ENCODE peak calls at places on chromosomes 16 and 17, in seven cellular contexts. One of them, this sample, is unnamed.

GRCh38 chr17:44487170-44487569 is 16.0 kb downstream of the GPATCH8 start:
- DNase-seq in mucosa of descending colon: no peak
- DNase-seq in tibial artery: no peak
- DNase-seq in A549: no peak
- DNase-seq in cardiac fibroblast: no peak
- DNase-seq in pancreas: no peak
- DNase-seq in foreskin fibroblast: no peak
- DNase-seq in this sample: no peak

GRCh38 chr17:41417576-41418015 is 6.8 kb downstream of the KRT37 start:
- DNase-seq in pancreas: no peak
- DNase-seq in cardiac fibroblast: no peak
- DNase-seq in A549: no peak
- DNase-seq in foreskin fibroblast: no peak
- DNase-seq in mucosa of descending colon: no peak
- DNase-seq in tibial artery: no peak
- DNase-seq in this sample: peak; percentile 24

GRCh38 chr17:32693135-32693897 is 183.6 kb downstream of the MYO1D start:
- DNase-seq in pancreas: no peak
- DNase-seq in mucosa of descending colon: no peak
- DNase-seq in A549: no peak
- DNase-seq in tibial artery: no peak
- DNase-seq in cardiac fibroblast: no peak
- DNase-seq in foreskin fibroblast: no peak
- DNase-seq in this sample: no peak

GRCh38 chr17:80517641-80518040 is 27.0 kb upstream of the RPTOR start:
- DNase-seq in tibial artery: no peak
- DNase-seq in cardiac fibroblast: no peak
- DNase-seq in pancreas: no peak
- DNase-seq in foreskin fibroblast: no peak
- DNase-seq in A549: no peak
- DNase-seq in mucosa of descending colon: no peak
- DNase-seq in this sample: no peak

GRCh38 chr16:85658504-85659326 is 30.0 kb downstream of the GINS2 start:
- DNase-seq in pancreas: peak; percentile 23
- DNase-seq in A549: no peak
- DNase-seq in foreskin fibroblast: no peak
- DNase-seq in tibial artery: no peak
- DNase-seq in cardiac fibroblast: no peak
- DNase-seq in mucosa of descending colon: peak; percentile 46
- DNase-seq in this sample: no peak

GRCh38 chr16:68652659-68653058 is 7.5 kb downstream of the CDH3 start:
- DNase-seq in cardiac fibroblast: no peak
- DNase-seq in foreskin fibroblast: no peak
- DNase-seq in tibial artery: no peak
- DNase-seq in pancreas: no peak
- DNase-seq in mucosa of descending colon: no peak
- DNase-seq in A549: no peak
- DNase-seq in this sample: no peak

GRCh38 chr17:33696102-33696501 is 403.0 kb upstream of the ASIC2 start:
- DNase-seq in cardiac fibroblast: no peak
- DNase-seq in A549: no peak
- DNase-seq in mucosa of descending colon: no peak
- DNase-seq in pancreas: no peak
- DNase-seq in tibial artery: no peak
- DNase-seq in foreskin fibroblast: no peak
- DNase-seq in this sample: no peak

GRCh38 chr17:40645932-40646331 is 1.7 kb downstream of the SMARCE1 start:
- DNase-seq in cardiac fibroblast: no peak
- DNase-seq in tibial artery: no peak
- DNase-seq in mucosa of descending colon: no peak
- DNase-seq in A549: no peak
- DNase-seq in pancreas: no peak
- DNase-seq in foreskin fibroblast: no peak
- DNase-seq in this sample: peak; percentile 13

GRCh38 chr17:48051706-48052486 is 3.7 kb downstream of the NFE2L1 start:
- DNase-seq in foreskin fibroblast: peak; percentile 56
- DNase-seq in A549: peak; percentile 52
- DNase-seq in pancreas: no peak
- DNase-seq in tibial artery: peak; percentile 81
- DNase-seq in mucosa of descending colon: no peak
- DNase-seq in cardiac fibroblast: peak; percentile 98
- DNase-seq in this sample: peak; percentile 92

GRCh38 chr16:50901062-50901461 is 159.2 kb downstream of the CYLD start:
- DNase-seq in pancreas: no peak
- DNase-seq in tibial artery: no peak
- DNase-seq in foreskin fibroblast: no peak
- DNase-seq in mucosa of descending colon: no peak
- DNase-seq in cardiac fibroblast: no peak
- DNase-seq in A549: no peak
- DNase-seq in this sample: no peak

GRCh38 chr17:29911641-29912177 is 18.3 kb downstream of the SSH2 start:
- DNase-seq in mucosa of descending colon: no peak
- DNase-seq in cardiac fibroblast: peak; percentile 5
- DNase-seq in pancreas: no peak
- DNase-seq in foreskin fibroblast: no peak
- DNase-seq in tibial artery: no peak
- DNase-seq in A549: no peak
- DNase-seq in this sample: no peak

GRCh38 chr16:2829501-2830354 is at the start of gene ZG16B:
- DNase-seq in pancreas: no peak
- DNase-seq in A549: no peak
- DNase-seq in tibial artery: no peak
- DNase-seq in cardiac fibroblast: no peak
- DNase-seq in mucosa of descending colon: peak; percentile 75
- DNase-seq in foreskin fibroblast: no peak
- DNase-seq in this sample: no peak

GRCh38 chr16:89828199-89828869 is at the start of gene SPIRE2:
- DNase-seq in cardiac fibroblast: peak; percentile 80
- DNase-seq in pancreas: peak; percentile 85
- DNase-seq in mucosa of descending colon: peak; percentile 76
- DNase-seq in A549: peak; percentile 53
- DNase-seq in tibial artery: peak; percentile 34
- DNase-seq in foreskin fibroblast: peak; percentile 63
- DNase-seq in this sample: peak; percentile 78

GRCh38 chr17:75549246-75550138 is 24.0 kb downstream of the LLGL2 start:
- DNase-seq in tibial artery: no peak
- DNase-seq in cardiac fibroblast: no peak
- DNase-seq in A549: peak; percentile 70
- DNase-seq in mucosa of descending colon: peak; percentile 93
- DNase-seq in foreskin fibroblast: no peak
- DNase-seq in pancreas: peak; percentile 88
- DNase-seq in this sample: no peak

GRCh38 chr16:58021661-58022551 is 3.6 kb upstream of the MMP15 start:
- DNase-seq in A549: no peak
- DNase-seq in pancreas: no peak
- DNase-seq in cardiac fibroblast: peak; percentile 27
- DNase-seq in foreskin fibroblast: peak; percentile 79
- DNase-seq in tibial artery: no peak
- DNase-seq in mucosa of descending colon: no peak
- DNase-seq in this sample: peak; percentile 65

GRCh38 chr16:2515180-2515803 is 1.5 kb downstream of the ATP6V0C start:
- DNase-seq in A549: no peak
- DNase-seq in mucosa of descending colon: peak; percentile 70
- DNase-seq in foreskin fibroblast: no peak
- DNase-seq in pancreas: peak; percentile 30
- DNase-seq in tibial artery: no peak
- DNase-seq in cardiac fibroblast: no peak
- DNase-seq in this sample: no peak

GRCh38 chr16:29745853-29746345 is at the start of gene C16orf54:
- DNase-seq in foreskin fibroblast: no peak
- DNase-seq in pancreas: no peak
- DNase-seq in mucosa of descending colon: peak; percentile 94
- DNase-seq in tibial artery: peak; percentile 47
- DNase-seq in A549: no peak
- DNase-seq in cardiac fibroblast: no peak
- DNase-seq in this sample: no peak

GRCh38 chr17:60139438-60140285 is 10.1 kb upstream of the CA4 start:
- DNase-seq in cardiac fibroblast: peak; percentile 73
- DNase-seq in foreskin fibroblast: peak; percentile 51
- DNase-seq in A549: peak; percentile 68
- DNase-seq in pancreas: peak; percentile 80
- DNase-seq in tibial artery: peak; percentile 39
- DNase-seq in mucosa of descending colon: peak; percentile 72
- DNase-seq in this sample: peak; percentile 73

GRCh38 chr16:2710021-2710710 is 9.9 kb downstream of the PRSS27 start:
- DNase-seq in foreskin fibroblast: no peak
- DNase-seq in mucosa of descending colon: no peak
- DNase-seq in tibial artery: no peak
- DNase-seq in A549: no peak
- DNase-seq in cardiac fibroblast: no peak
- DNase-seq in pancreas: peak; percentile 26
- DNase-seq in this sample: no peak

GRCh38 chr17:42577140-42577531 is 393 bp downstream of the PSMC3IP start:
- DNase-seq in pancreas: no peak
- DNase-seq in mucosa of descending colon: no peak
- DNase-seq in A549: no peak
- DNase-seq in foreskin fibroblast: no peak
- DNase-seq in cardiac fibroblast: no peak
- DNase-seq in tibial artery: no peak
- DNase-seq in this sample: no peak

GRCh38 chr17:73644145-73645049 is at the start of gene SDK2:
- DNase-seq in tibial artery: no peak
- DNase-seq in cardiac fibroblast: no peak
- DNase-seq in mucosa of descending colon: no peak
- DNase-seq in pancreas: no peak
- DNase-seq in foreskin fibroblast: no peak
- DNase-seq in A549: peak; percentile 42
- DNase-seq in this sample: no peak

GRCh38 chr17:8091033-8091687 is 3.6 kb upstream of the ALOX12B start:
- DNase-seq in cardiac fibroblast: no peak
- DNase-seq in tibial artery: no peak
- DNase-seq in pancreas: no peak
- DNase-seq in mucosa of descending colon: no peak
- DNase-seq in foreskin fibroblast: no peak
- DNase-seq in A549: no peak
- DNase-seq in this sample: no peak

DNA sequence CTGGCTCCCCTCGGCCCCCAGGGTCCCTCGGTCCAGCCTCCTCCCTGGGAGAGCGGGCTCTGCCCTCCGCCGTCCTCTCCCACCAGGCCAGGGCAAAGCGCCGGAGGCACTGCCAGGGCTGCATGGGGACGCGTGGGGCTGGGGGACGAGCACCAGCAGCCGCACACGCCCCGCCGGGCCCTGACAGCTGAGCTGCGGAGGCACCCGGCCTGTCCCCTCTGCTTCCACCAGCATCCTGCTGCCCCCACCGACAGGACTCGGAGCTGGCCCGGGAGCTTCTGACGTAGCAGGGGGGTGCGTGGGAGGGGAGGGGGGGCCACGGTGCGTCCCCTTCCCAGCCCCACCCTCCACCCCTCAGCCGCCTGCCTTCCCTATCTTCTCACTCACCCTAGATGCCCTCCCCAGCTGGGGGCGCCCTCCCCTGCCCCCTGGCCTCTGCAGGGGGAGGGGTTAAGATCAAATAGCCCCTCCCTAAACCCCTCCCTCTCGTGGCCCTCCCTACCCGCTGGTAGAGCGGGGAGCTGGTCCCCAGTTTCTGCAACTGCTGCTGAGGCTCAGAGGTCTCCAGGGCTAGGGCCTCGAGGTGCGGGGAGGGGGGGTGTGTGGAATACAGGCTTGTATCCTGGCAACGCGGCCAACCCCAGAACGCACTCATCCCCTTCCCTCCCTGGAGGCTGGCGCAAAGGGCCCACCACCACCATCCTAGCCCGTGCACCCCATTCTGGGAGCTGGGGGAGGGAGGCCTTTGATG is 1.1 kb downstream of the SRCIN1 start:
- DNase-seq in foreskin fibroblast: no peak
- DNase-seq in tibial artery: no peak
- DNase-seq in A549: peak; percentile 48
- DNase-seq in cardiac fibroblast: no peak
- DNase-seq in mucosa of descending colon: no peak
- DNase-seq in pancreas: peak; percentile 48
- DNase-seq in this sample: no peak
- H3K4me3 ChIP-seq in foreskin fibroblast: no peak overlapping the region
- H3K4me3 ChIP-seq in tibial artery: no peak overlapping the region
- H3K4me3 ChIP-seq in A549: peak overlapping the region; percentile 71
- H3K4me3 ChIP-seq in cardiac fibroblast: no peak overlapping the region
- H3K4me3 ChIP-seq in mucosa of descending colon: no peak overlapping the region
- H3K4me3 ChIP-seq in pancreas: no peak overlapping the region
- H3K4me3 ChIP-seq in this sample: no peak overlapping the region

DNA sequence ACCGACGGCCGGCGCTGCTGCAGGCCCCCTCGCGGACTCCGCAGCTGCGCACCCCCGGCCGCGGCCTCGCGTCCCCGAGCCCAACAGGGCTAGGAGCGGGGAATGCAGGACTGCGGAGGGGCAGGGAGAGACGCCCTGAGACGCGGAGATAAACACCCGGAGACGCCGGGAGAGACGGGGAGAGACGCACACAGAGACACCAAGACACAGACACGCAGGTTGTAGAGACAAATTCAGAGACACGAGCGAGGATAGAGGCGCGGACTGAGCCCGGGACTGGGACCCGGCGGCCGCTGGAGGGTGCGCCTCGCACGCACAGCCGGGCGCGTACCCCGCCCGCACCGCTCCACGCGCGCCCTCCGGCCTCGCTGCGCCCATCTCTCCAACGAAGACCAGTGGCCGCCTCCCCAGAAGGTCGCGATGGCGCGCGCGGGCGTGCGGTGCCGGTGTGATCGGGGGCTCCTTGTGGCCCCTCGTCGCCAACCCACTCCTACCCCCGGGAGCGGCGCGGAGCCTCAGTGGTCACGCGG is 902 bp downstream of the STAC2 start:
- DNase-seq in mucosa of descending colon: peak; percentile 43
- DNase-seq in foreskin fibroblast: no peak
- DNase-seq in A549: no peak
- DNase-seq in pancreas: no peak
- DNase-seq in cardiac fibroblast: no peak
- DNase-seq in tibial artery: no peak
- DNase-seq in this sample: no peak
- TF ChIP-seq CTCF in mucosa of descending colon: no peak
- TF ChIP-seq CTCF in foreskin fibroblast: no peak
- TF ChIP-seq CTCF in A549: no peak
- TF ChIP-seq CTCF in pancreas: no peak
- TF ChIP-seq CTCF in cardiac fibroblast: no peak
- TF ChIP-seq CTCF in tibial artery: no peak
- TF ChIP-seq CTCF in this sample: no peak

GRCh38 chr17:58332720-58333395 is 4.3 kb upstream of the TSPOAP1 start:
- DNase-seq in tibial artery: no peak
- DNase-seq in pancreas: no peak
- DNase-seq in A549: no peak
- DNase-seq in mucosa of descending colon: peak; percentile 83
- DNase-seq in cardiac fibroblast: no peak
- DNase-seq in foreskin fibroblast: no peak
- DNase-seq in this sample: no peak
- H3K4me3 ChIP-seq in tibial artery: peak overlapping the region; percentile 38
- H3K4me3 ChIP-seq in pancreas: no peak overlapping the region
- H3K4me3 ChIP-seq in A549: no peak overlapping the region
- H3K4me3 ChIP-seq in mucosa of descending colon: no peak overlapping the region
- H3K4me3 ChIP-seq in cardiac fibroblast: no peak overlapping the region
- H3K4me3 ChIP-seq in foreskin fibroblast: no peak overlapping the region
- H3K4me3 ChIP-seq in this sample: no peak overlapping the region

DNA sequence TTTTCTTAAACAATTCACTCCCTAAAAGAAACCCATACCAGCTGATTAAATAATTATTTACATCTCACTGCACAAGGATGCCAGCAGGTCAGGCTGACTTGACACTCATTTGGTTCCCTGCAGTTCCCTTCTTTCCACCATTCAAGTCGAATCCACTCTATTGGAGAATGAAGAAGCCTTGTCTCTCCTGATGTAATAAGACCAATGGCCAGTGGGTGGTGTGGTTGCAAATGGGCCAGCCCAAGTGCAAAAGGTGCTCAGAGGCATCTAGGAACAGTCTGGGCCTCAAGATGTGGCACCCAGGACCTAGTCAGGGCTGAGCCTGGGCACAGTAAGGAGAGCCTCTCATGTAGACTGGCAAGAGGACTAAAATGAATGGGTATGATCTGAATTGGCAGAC is 9.3 kb downstream of the C16orf78 start:
- DNase-seq in pancreas: no peak
- DNase-seq in foreskin fibroblast: no peak
- DNase-seq in mucosa of descending colon: no peak
- DNase-seq in A549: peak; percentile 22
- DNase-seq in tibial artery: no peak
- DNase-seq in cardiac fibroblast: no peak
- DNase-seq in this sample: no peak
- TF ChIP-seq CTCF in pancreas: no peak
- TF ChIP-seq CTCF in foreskin fibroblast: no peak
- TF ChIP-seq CTCF in mucosa of descending colon: no peak
- TF ChIP-seq CTCF in A549: no peak
- TF ChIP-seq CTCF in tibial artery: no peak
- TF ChIP-seq CTCF in cardiac fibroblast: no peak
- TF ChIP-seq CTCF in this sample: no peak